ENCODE peak calls at places on chromosomes 4 and X, in nine cellular contexts. M is lower leg skin, L is SK-N-SH, G is fibroblast of pulmonary artery, E is endothelial cell, A is astrocyte of the cerebellum, T is psoas muscle, F is GM10248, U is GM13977. W is an unnamed sample.

GRCh38 chrX:124940536-124940935 is 379.1 kb upstream of the TEX13C start:
- DNase-seq in U (no peak), M (no peak), E (no peak), L (no peak), G (no peak), A (no peak), T (no peak), F (no peak), W (no peak)

GRCh38 chr4:89137695-89138094 is 26.4 kb downstream of the TIGD2 start:
- DNase-seq in F (no peak), U (no peak), T (no peak), L (no peak), G (no peak), M (no peak), A (no peak), E (no peak), W (no peak)

GRCh38 chr4:188647820-188648380 is 508.7 kb downstream of the TRIML1 start:
- DNase-seq in E (no peak), A (no peak), L (no peak), U (no peak), T (no peak), F (no peak), M (no peak), G (no peak), W (no peak)

GRCh38 chr4:180840142-180840541 is 1403.1 kb upstream of the TENM3 start:
- DNase-seq in G (no peak), F (no peak), A (no peak), U (no peak), E (no peak), L (no peak), T (no peak), M (no peak), W (no peak)

GRCh38 chrX:47380268-47380667 is 9.9 kb downstream of the ZNF157 start:
- DNase-seq in T (no peak), G (no peak), U (peak), F (no peak), M (peak), E (no peak), A (no peak), L (no peak), W (peak)

GRCh38 chrX:95903490-95903889 is 781.2 kb upstream of the DIAPH2 start:
- DNase-seq in G (peak), A (no peak), F (no peak), E (peak), L (no peak), U (no peak), T (no peak), M (no peak), W (no peak)

GRCh38 chr4:42339935-42340406 is 57.3 kb upstream of the SHISA3 start:
- DNase-seq in T (peak), F (no peak), U (no peak), G (peak), L (no peak), A (no peak), M (no peak), E (no peak), W (no peak)

GRCh38 chr4:159024266-159024665 is 78.6 kb upstream of the RAPGEF2 start:
- DNase-seq in G (no peak), E (no peak), T (no peak), A (no peak), L (no peak), F (no peak), M (no peak), U (no peak), W (no peak)

GRCh38 chr4:174334628-174335027 is 50.9 kb downstream of the CEP44 start:
- DNase-seq in M (no peak), U (peak), L (no peak), A (no peak), G (no peak), E (no peak), T (no peak), F (peak), W (no peak)

GRCh38 chr4:186725422-186726149 is 1.9 kb upstream of the FAT1 start:
- DNase-seq in A (peak), M (peak), E (peak), G (peak), T (peak), F (no peak), L (peak), U (peak), W (peak)

GRCh38 chr4:145613546-145614234 is 5.5 kb upstream of the MMAA start:
- DNase-seq in G (no peak), E (no peak), F (peak), U (peak), A (no peak), L (no peak), M (no peak), T (no peak), W (no peak)

GRCh38 chr4:81096566-81096965 is 66.1 kb downstream of the BMP3 start:
- DNase-seq in L (no peak), A (no peak), G (peak), T (no peak), F (no peak), U (no peak), E (no peak), M (no peak), W (no peak)

GRCh38 chr4:185182196-185182595 is 21.6 kb downstream of the CFAP97 start:
- DNase-seq in L (no peak), U (no peak), F (no peak), E (no peak), T (no peak), M (no peak), A (no peak), G (no peak), W (no peak)

GRCh38 chrX:1551959-1552546 is 15.1 kb upstream of the P2RY8 start:
- DNase-seq in G (no peak), F (no peak), E (no peak), L (no peak), U (no peak), A (no peak), M (no peak), T (no peak), W (no peak)

GRCh38 chr4:112073201-112073600 is 72.1 kb upstream of the FAM241A start:
- DNase-seq in U (no peak), E (no peak), L (no peak), T (no peak), A (no peak), M (no peak), F (no peak), G (no peak), W (no peak)

GRCh38 chr4:174437324-174437723 is 85.0 kb downstream of the HPGD start:
- DNase-seq in L (no peak), F (no peak), U (no peak), A (peak), G (peak), M (no peak), E (no peak), T (no peak), W (no peak)

GRCh38 chrX:66049056-66049455 is 9.2 kb upstream of the VSIG4 start:
- DNase-seq in G (no peak), E (no peak), F (no peak), L (no peak), A (no peak), T (no peak), M (no peak), U (no peak), W (no peak)

GRCh38 chrX:71619193-71619592 is 882 bp upstream of the CXCR3 start:
- DNase-seq in M (no peak), E (no peak), L (no peak), A (no peak), U (peak), T (no peak), G (no peak), F (peak), W (peak)

GRCh38 chr4:102564399-102564921 is 63.3 kb downstream of the NFKB1 start:
- DNase-seq in U (peak), L (no peak), E (no peak), A (peak), T (no peak), M (no peak), G (peak), F (peak), W (peak)

GRCh38 chr4:128455076-128455345 is 167.4 kb upstream of the PGRMC2 start:
- DNase-seq in A (no peak), L (no peak), M (no peak), E (no peak), U (no peak), F (no peak), G (no peak), T (no peak), W (no peak)

GRCh38 chrX:45258741-45259402 is 58.2 kb upstream of the DIPK2B start:
- DNase-seq in E (no peak), L (no peak), A (no peak), U (no peak), M (no peak), F (no peak), T (no peak), G (no peak), W (no peak)

GRCh38 chr4:57137261-57137660 is 27.1 kb upstream of the IGFBP7 start:
- DNase-seq in G (peak), T (no peak), L (no peak), E (no peak), A (no peak), M (no peak), U (no peak), F (no peak), W (no peak)

GRCh38 chr4:170134821-170135220 is 45.1 kb upstream of the AADAT start:
- DNase-seq in L (no peak), G (no peak), M (no peak), U (no peak), F (no peak), A (no peak), E (no peak), T (no peak), W (no peak)

GRCh38 chrX:102958794-102959193 is 21.7 kb downstream of the RAB40AL start:
- DNase-seq in G (no peak), T (no peak), L (no peak), E (no peak), F (no peak), M (no peak), U (no peak), A (no peak), W (no peak)

GRCh38 chr4:7701866-7702649 is 237.6 kb downstream of the AFAP1 start:
- DNase-seq in F (no peak), E (no peak), T (no peak), M (no peak), A (no peak), U (no peak), L (no peak), G (no peak), W (peak)

GRCh38 chr4:8846864-8847263 is 24.8 kb downstream of the HMX1 start:
- DNase-seq in U (no peak), E (no peak), T (no peak), L (no peak), G (no peak), M (no peak), F (no peak), A (no peak), W (no peak)

GRCh38 chrX:70970482-70970999 is 39.6 kb upstream of the SLC7A3 start:
- DNase-seq in T (no peak), M (no peak), G (peak), U (no peak), A (no peak), E (no peak), L (peak), F (peak), W (no peak)

GRCh38 chr4:160375746-160376452 is 1273.0 kb downstream of the RAPGEF2 start:
- DNase-seq in G (peak), L (no peak), E (no peak), U (no peak), M (no peak), F (no peak), T (no peak), A (no peak), W (no peak)

GRCh38 chr4:5952286-5953002 is 59.6 kb upstream of the CRMP1 start:
- DNase-seq in M (no peak), T (no peak), F (no peak), G (no peak), L (no peak), A (no peak), U (no peak), E (no peak), W (no peak)

GRCh38 chr4:2007804-2008670 is 737 bp downstream of the NELFA start:
- DNase-seq in U (peak), A (no peak), E (peak), G (peak), L (peak), F (no peak), T (no peak), M (no peak), W (peak)

GRCh38 chr4:174592985-174593335 is 70.7 kb upstream of the HPGD start:
- DNase-seq in F (no peak), M (peak), U (no peak), E (no peak), A (peak), T (no peak), L (no peak), G (peak), W (no peak)

GRCh38 chr4:138869165-138869564 is 146.4 kb upstream of the NOCT start:
- DNase-seq in E (no peak), L (no peak), U (no peak), A (no peak), G (no peak), T (no peak), F (no peak), M (no peak), W (no peak)

GRCh38 chr4:103002551-103002950 is 17.0 kb downstream of the SLC9B1 start:
- DNase-seq in M (no peak), U (no peak), L (no peak), G (peak), F (no peak), A (peak), E (no peak), T (no peak), W (no peak)

GRCh38 chr4:8404791-8405515 is 35.6 kb downstream of the ACOX3 start:
- DNase-seq in T (no peak), F (no peak), L (no peak), M (no peak), U (no peak), A (no peak), E (no peak), G (no peak), W (no peak)

GRCh38 chrX:94256396-94256795 is 582.4 kb downstream of the FAM133A start:
- DNase-seq in F (no peak), A (no peak), E (no peak), L (no peak), T (no peak), G (no peak), M (no peak), U (no peak), W (no peak)

GRCh38 chr4:87112063-87112462 is 108.4 kb downstream of the KLHL8 start:
- DNase-seq in U (no peak), T (no peak), G (no peak), F (no peak), A (no peak), L (no peak), M (no peak), E (no peak), W (no peak)

DNA sequence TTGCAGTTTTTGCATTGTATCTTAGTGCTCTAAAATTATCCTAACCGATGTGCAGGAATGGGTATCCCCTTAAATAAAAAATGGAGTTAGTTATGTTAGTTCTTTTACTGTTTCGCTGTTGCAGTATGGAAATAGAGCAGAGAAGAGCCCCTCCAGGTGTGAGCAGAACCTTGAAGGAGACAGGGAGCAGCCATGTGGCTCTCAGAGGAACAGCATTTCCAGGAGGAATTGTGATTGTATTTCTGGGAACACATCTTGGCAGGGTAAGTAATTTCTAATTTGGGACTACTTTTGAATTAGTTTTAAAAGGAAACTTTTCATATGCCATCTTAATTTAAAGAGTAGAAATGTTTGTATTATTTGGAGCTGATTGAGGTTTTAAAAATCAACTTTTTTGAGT is 5.3 kb upstream of the CCDC158 start:
- DNase-seq in U (no peak), G (no peak), T (no peak), M (no peak), A (no peak), E (no peak), F (no peak), L (peak), W (no peak)
- TF ChIP-seq CTCF in U (peak), G (peak), T (no peak), M (no peak), A (peak), E (no peak), F (no peak), L (no peak), W (no peak)

GRCh38 chr4:93152461-93152860 is 676.1 kb upstream of the ATOH1 start:
- DNase-seq in L (no peak), F (no peak), G (no peak), E (no peak), T (no peak), M (no peak), U (no peak), A (no peak), W (no peak)

DNA sequence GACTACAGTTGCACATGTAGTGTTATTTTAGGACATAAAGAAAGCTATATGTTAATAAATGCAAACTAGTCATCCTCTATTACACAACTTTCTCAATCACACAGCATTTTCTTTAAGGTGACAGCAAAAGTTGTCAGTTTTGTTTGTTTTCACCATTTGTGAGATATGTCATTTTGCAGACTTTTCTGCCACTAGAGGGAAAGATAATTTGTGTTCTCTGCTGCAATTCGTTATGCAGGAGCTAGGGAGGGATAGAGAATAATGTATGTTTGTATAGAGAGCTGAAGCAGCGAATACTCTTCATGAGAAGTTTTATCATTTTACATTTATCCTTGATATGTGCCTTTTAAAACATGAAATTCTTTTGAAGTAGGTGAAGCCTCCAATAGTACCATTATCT is 670.6 kb upstream of the ATOH1 start:
- DNase-seq in F (no peak), G (no peak), M (no peak), L (no peak), A (no peak), T (no peak), U (no peak), E (no peak), W (no peak)
- TF ChIP-seq CTCF in F (peak), G (peak), M (no peak), L (peak), A (no peak), T (no peak), U (peak), E (peak), W (no peak)

DNA sequence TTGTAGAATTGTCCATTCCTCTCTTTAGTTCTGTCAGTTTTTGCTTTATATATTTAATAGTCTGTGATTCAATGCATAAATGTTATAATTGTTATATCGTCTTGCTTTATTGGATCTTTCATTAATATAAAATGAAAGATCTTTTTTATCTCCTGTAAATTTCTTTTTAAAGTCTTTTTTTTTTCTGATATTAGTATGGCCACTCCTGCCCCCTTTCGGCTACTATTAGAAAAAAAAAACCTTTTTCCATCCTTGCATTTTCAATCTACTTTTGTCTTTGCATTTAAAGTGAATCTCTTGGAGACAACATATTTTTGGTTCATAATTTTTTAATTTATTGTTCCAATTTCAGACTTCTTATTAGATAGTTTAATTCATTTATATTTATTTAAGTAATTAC is 677.4 kb upstream of the NDST4 start:
- DNase-seq in U (no peak), E (no peak), G (no peak), A (no peak), M (no peak), F (no peak), T (no peak), L (no peak), W (no peak)
- TF ChIP-seq CTCF in U (no peak), E (peak), G (no peak), A (no peak), M (no peak), F (no peak), T (no peak), L (peak), W (no peak)

GRCh38 chr4:101259876-101260275 is 87.5 kb downstream of the PPP3CA start:
- DNase-seq in G (no peak), L (no peak), U (no peak), E (no peak), M (no peak), F (no peak), A (no peak), T (no peak), W (no peak)
- TF ChIP-seq CTCF in G (no peak), L (no peak), U (no peak), E (no peak), M (no peak), F (no peak), A (no peak), T (no peak), W (no peak)

DNA sequence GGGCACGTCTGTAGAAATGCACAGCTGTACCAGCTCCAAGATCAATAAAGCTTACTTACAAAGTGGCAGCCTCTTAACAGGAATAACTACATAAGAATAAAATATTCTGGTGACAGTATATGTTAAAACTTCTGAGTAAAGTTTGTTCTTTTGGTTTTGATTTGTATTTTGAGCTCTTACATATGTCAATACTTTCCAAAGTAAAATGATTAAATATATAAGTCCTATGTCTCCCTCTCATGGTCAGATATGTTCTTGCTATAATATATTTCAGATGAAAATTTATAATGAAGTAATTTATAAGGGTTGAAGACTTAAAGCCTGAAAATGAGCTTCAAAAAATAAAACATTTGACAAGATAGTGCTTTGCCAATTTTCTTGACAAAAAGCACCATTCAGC is 254.4 kb downstream of the NPFFR2 start:
- DNase-seq in F (no peak), A (peak), T (no peak), M (no peak), U (peak), G (peak), E (no peak), L (peak), W (no peak)
- TF ChIP-seq CTCF in F (no peak), A (no peak), T (no peak), M (no peak), U (no peak), G (peak), E (peak), L (peak), W (no peak)

DNA sequence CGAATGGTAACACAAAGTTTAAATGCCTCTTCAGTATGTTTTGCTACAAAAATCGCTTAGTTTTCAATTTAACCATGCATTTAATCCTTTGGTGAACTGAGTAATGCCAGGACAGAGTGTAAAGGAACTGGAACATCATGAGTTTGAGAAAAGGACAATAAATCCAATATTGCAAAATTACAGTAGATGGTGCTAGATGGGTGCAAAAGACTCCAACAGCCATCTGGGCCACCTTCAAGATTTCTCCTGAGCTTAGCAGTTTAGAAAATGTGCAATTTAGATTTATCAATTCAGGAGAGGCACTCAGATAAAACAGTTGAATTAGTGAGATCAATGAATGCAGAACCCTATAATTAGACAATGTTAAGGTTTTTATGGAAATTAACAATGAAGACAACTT is 33.2 kb upstream of the MID1IP1 start:
- DNase-seq in A (peak), G (peak), E (no peak), M (no peak), U (peak), L (peak), F (peak), T (no peak), W (no peak)
- TF ChIP-seq CTCF in A (peak), G (peak), E (no peak), M (no peak), U (peak), L (peak), F (peak), T (peak), W (peak)

GRCh38 chrX:42678133-42678532 is 99.8 kb downstream of the PPP1R2C start:
- DNase-seq in G (peak), M (no peak), T (no peak), E (no peak), U (no peak), L (no peak), A (no peak), F (no peak), W (no peak)
- TF ChIP-seq CTCF in G (peak), M (no peak), T (no peak), E (no peak), U (no peak), L (no peak), A (no peak), F (no peak), W (no peak)

DNA sequence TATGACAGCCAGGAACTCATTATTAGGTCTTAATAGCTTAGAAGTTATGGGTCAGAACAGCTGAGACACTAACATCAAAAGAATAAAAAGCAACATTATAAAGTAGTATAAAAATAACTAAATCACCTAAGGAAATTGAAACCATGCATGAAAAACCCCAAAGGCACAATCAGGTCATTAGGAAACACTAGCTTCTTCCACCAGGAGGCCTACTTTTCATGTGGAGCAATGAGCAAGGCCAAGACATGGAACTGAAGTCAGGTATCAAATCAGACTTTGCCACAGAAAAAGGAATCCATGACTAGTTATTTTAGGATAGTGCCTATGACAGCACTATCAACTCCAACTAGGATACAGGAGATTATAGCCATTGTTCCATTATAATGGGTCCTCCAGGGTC is 7.9 kb downstream of the HUWE1 start:
- DNase-seq in E (no peak), A (no peak), L (no peak), F (no peak), U (no peak), G (no peak), T (no peak), M (no peak), W (no peak)
- TF ChIP-seq CTCF in E (no peak), A (peak), L (peak), F (no peak), U (no peak), G (peak), T (peak), M (no peak), W (no peak)